ENCODE peak calls at places on chromosomes 12 and 14, in six cellular contexts. Y is astrocyte of the cerebellum, Z is aorta, E is AG04449, M is BJ, V is GM23248. U is an unnamed sample.
A peak's percentile ranks its signal among the peaks of the same experiment; 100 is the strongest.

GRCh38 chr12:63083046-63083445 is 68.0 kb downstream of the AVPR1A start:
- DNase-seq in Y (no peak), Z (no peak), E (no peak), M (no peak), V (no peak), U (no peak)

GRCh38 chr14:91570021-91570420 is 59.9 kb upstream of the PPP4R3A start:
- DNase-seq in Y (no peak), Z (no peak), E (no peak), M (no peak), V (no peak), U (no peak)

GRCh38 chr12:99059824-99060526 is 414.9 kb downstream of the APAF1 start:
- DNase-seq in Y (no peak), Z (no peak), E (no peak), M (peak; percentile 19), V (peak; percentile 46), U (no peak)

GRCh38 chr14:100679707-100680438 is 46.8 kb upstream of the DLK1 start:
- DNase-seq in Y (peak; percentile 83), Z (no peak), E (peak; percentile 37), M (peak; percentile 86), V (peak; percentile 78), U (no peak)

GRCh38 chr12:80230068-80230467 is 130.7 kb downstream of the OTOGL start:
- DNase-seq in Y (peak; percentile 84), Z (no peak), E (no peak), M (no peak), V (no peak), U (no peak)

GRCh38 chr12:45974171-45974719 is 16.1 kb downstream of the SCAF11 start:
- DNase-seq in Y (no peak), Z (no peak), E (no peak), M (no peak), V (peak; percentile 18), U (no peak)

GRCh38 chr14:22547309-22547947 is 41.6 kb downstream of the DAD1 start:
- DNase-seq in Y (no peak), Z (no peak), E (no peak), M (no peak), V (peak; percentile 29), U (no peak)

GRCh38 chr14:76961631-76962302 is 66.7 kb downstream of the IRF2BPL start:
- DNase-seq in Y (peak; percentile 99), Z (peak; percentile 94), E (peak; percentile 86), M (peak; percentile 78), V (peak; percentile 97), U (peak; percentile 95)

GRCh38 chr14:52551696-52552062 is 626 bp downstream of the TXNDC16 start:
- DNase-seq in Y (no peak), Z (no peak), E (no peak), M (no peak), V (peak; percentile 53), U (peak; percentile 9)

GRCh38 chr12:94879542-94879941 is 124.0 kb downstream of the NDUFA12 start:
- DNase-seq in Y (no peak), Z (no peak), E (no peak), M (no peak), V (no peak), U (no peak)

GRCh38 chr14:96735509-96735908 is 61.7 kb upstream of the VRK1 start:
- DNase-seq in Y (no peak), Z (no peak), E (no peak), M (no peak), V (no peak), U (no peak)

GRCh38 chr12:120737557-120738251 is 12.1 kb downstream of the ACADS start:
- DNase-seq in Y (no peak), Z (peak; percentile 76), E (no peak), M (no peak), V (no peak), U (no peak)

GRCh38 chr14:74604157-74604556 is 7.9 kb downstream of the LTBP2 start:
- DNase-seq in Y (no peak), Z (no peak), E (no peak), M (no peak), V (no peak), U (peak; percentile 58)

GRCh38 chr14:79706382-79706781 is 504.9 kb downstream of the DIO2 start:
- DNase-seq in Y (no peak), Z (no peak), E (no peak), M (no peak), V (no peak), U (no peak)

GRCh38 chr12:54959291-54960018 is 25.1 kb downstream of the TESPA1 start:
- DNase-seq in Y (no peak), Z (no peak), E (no peak), M (no peak), V (no peak), U (no peak)

GRCh38 chr12:57270966-57271470 is 20.0 kb upstream of the STAC3 start:
- DNase-seq in Y (no peak), Z (no peak), E (no peak), M (no peak), V (no peak), U (no peak)

GRCh38 chr12:111942557-111942956 is 70.4 kb downstream of the TMEM116 start:
- DNase-seq in Y (peak; percentile 23), Z (no peak), E (peak; percentile 46), M (peak; percentile 16), V (peak; percentile 44), U (no peak)

GRCh38 chr12:95674631-95675030 is 115.9 kb downstream of the NTN4 start:
- DNase-seq in Y (no peak), Z (no peak), E (no peak), M (no peak), V (peak; percentile 5), U (no peak)

GRCh38 chr12:6312529-6313325 is 2.2 kb downstream of the PLEKHG6 start:
- DNase-seq in Y (no peak), Z (peak; percentile 65), E (no peak), M (no peak), V (peak; percentile 49), U (peak; percentile 77)

DNA sequence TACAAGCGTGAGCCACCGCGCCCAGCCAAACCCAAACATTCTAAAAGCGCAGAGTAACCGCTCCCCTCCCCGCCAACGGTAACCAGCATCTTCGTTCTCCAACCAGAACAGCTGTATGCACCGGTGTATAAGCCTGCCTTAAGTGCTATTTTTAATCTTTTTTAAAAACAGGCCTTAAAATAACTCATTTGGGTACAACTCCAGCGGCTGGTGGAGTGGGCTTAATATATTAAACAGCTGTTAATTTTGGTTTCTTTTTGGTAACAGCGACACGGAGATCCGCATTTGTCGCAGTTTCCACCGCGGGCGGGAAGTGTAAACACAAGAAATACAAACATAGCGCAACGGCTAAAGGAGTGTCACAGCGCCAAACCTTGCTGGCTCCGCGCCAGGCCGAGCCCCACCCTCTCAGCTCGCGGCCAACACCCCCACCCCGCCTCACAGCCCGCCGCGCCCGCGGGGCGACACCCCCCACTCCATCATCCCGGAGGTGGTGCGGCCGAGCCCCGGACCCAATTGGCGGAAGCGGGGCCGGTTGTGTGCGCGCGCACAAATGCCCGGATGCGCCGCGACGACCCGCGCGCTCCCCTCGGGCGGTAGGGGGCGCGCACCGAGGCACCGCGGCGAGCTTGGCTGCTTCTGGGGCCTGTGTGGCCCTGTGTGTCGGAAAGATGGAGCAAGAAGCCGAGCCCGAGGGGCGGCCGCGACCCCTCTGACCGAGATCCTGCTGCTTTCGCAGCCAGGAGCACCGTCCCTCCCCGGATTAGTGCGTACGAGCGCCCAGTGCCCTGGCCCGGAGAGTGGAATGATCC is at the start of gene MDM2:
- DNase-seq in Y (peak; percentile 60), Z (peak; percentile 98), E (no peak), M (peak; percentile 41), V (peak; percentile 95), U (peak; percentile 93)
- H3K4me3 ChIP-seq in Y (peak within 1 kb of the TSS; percentile 98), Z (peak within 1 kb of the TSS; percentile 92), E (peak within 1 kb of the TSS; percentile 97), M (peak within 1 kb of the TSS; percentile 100), V (peak within 1 kb of the TSS; percentile 92), U (peak within 1 kb of the TSS; percentile 71)

GRCh38 chr14:59302313-59302712 is 113.8 kb downstream of the DAAM1 start:
- DNase-seq in Y (no peak), Z (no peak), E (no peak), M (no peak), V (no peak), U (no peak)

GRCh38 chr14:59305231-59305630 is 116.8 kb downstream of the DAAM1 start:
- DNase-seq in Y (peak; percentile 41), Z (no peak), E (no peak), M (no peak), V (peak; percentile 84), U (no peak)

GRCh38 chr14:59299731-59300130 is 111.3 kb downstream of the DAAM1 start:
- DNase-seq in Y (no peak), Z (no peak), E (no peak), M (no peak), V (no peak), U (peak; percentile 64)

GRCh38 chr14:59303216-59303615 is 114.7 kb downstream of the DAAM1 start:
- DNase-seq in Y (peak; percentile 83), Z (no peak), E (no peak), M (no peak), V (peak; percentile 69), U (peak; percentile 27)

DNA sequence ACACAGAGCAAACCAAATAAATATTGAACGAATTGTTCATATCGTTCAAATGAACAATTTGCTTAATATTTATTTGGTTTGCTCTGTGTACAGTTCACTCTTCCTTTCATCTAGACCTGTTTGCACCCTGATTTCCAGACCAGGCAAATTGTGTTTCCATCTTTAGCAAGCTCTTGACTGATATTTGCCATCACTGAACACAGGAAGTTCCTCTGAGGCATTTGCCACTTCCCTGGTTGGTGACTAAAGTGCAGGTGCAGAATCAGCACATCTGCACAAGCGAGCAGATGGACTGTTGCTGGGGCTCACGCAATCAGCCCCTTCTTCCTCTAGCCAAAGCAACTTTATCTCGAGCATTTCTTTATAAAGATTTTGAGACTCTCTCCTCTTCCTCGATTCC is 112.9 kb downstream of the DAAM1 start:
- DNase-seq in Y (no peak), Z (no peak), E (no peak), M (no peak), V (no peak), U (no peak)
- H3K4me3 ChIP-seq in Y (no peak overlapping the region), Z (no peak overlapping the region), E (no peak overlapping the region), M (no peak overlapping the region), V (no peak overlapping the region), U (no peak overlapping the region)

GRCh38 chr12:131011165-131012079 is 57.7 kb downstream of the ADGRD1 start:
- DNase-seq in Y (no peak), Z (peak; percentile 82), E (no peak), M (peak; percentile 36), V (peak; percentile 65), U (no peak)
- H3K4me3 ChIP-seq in Y (no peak overlapping the region), Z (no peak overlapping the region), E (no peak overlapping the region), M (no peak overlapping the region), V (no peak overlapping the region), U (no peak overlapping the region)

GRCh38 chr14:33691907-33692306 is 259.0 kb downstream of the EGLN3 start:
- DNase-seq in Y (no peak), Z (no peak), E (no peak), M (no peak), V (no peak), U (no peak)

GRCh38 chr14:33696165-33696564 is 254.7 kb downstream of the EGLN3 start:
- DNase-seq in Y (no peak), Z (no peak), E (no peak), M (no peak), V (no peak), U (no peak)

GRCh38 chr14:33689680-33690079 is 261.2 kb downstream of the EGLN3 start:
- DNase-seq in Y (no peak), Z (no peak), E (no peak), M (no peak), V (no peak), U (no peak)

GRCh38 chr14:33692762-33693161 is 258.1 kb downstream of the EGLN3 start:
- DNase-seq in Y (peak; percentile 92), Z (no peak), E (peak; percentile 76), M (peak; percentile 67), V (peak; percentile 80), U (no peak)

DNA sequence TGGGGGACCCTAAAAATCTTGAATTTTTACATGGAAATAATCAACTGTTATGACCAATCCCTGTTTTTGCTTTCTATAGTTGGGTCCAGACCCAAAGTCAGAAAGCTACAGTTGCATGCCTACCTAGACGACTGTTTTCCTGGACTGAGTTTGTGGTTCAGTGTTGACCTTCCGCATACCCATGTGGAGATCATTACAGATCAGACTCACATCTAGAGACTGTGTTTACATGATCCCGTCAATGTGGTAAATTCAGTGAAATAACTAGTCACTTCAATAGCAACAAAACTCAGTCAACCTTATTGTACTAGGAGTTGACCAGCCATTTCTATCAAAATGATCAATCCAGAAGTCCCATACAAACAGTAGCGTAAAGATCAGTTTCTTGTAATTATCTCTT is 257.6 kb downstream of the EGLN3 start:
- DNase-seq in Y (peak; percentile 65), Z (no peak), E (peak; percentile 59), M (peak; percentile 45), V (peak; percentile 46), U (no peak)
- H3K4me3 ChIP-seq in Y (no peak overlapping the region), Z (no peak overlapping the region), E (no peak overlapping the region), M (no peak overlapping the region), V (peak overlapping the region; percentile 18), U (no peak overlapping the region)